ENCODE peak calls at places on chromosomes 3 and 15, in six cellular contexts. S is breast epithelium, Z is HAP-1, O is RPMI8226, M is GM06990, A is Ammon's horn. F is an unnamed sample.
A peak's percentile ranks its signal among the peaks of the same experiment; 100 is the strongest.

GRCh38 chr15:64774556-64775523 is 549 bp downstream of the RBPMS2 start:
- DNase-seq in S (no peak), Z (peak; percentile 74), O (no peak), M (no peak), A (no peak), F (peak; percentile 4)

GRCh38 chr3:178810173-178810572 is 261.4 kb downstream of the ZMAT3 start:
- DNase-seq in S (no peak), Z (no peak), O (no peak), M (no peak), A (no peak), F (peak; percentile 61)

GRCh38 chr3:23442598-23443383 is 239.7 kb downstream of the UBE2E2 start:
- DNase-seq in S (no peak), Z (no peak), O (peak; percentile 5), M (no peak), A (no peak), F (no peak)

GRCh38 chr3:187130346-187131066 is 8.8 kb downstream of the RPL39L start:
- DNase-seq in S (no peak), Z (no peak), O (no peak), M (peak; percentile 52), A (peak; percentile 4), F (no peak)

GRCh38 chr3:140406655-140407054 is 271.2 kb upstream of the TRIM42 start:
- DNase-seq in S (no peak), Z (no peak), O (no peak), M (no peak), A (no peak), F (no peak)

GRCh38 chr3:40215015-40215414 is 94.5 kb upstream of the EIF1B start:
- DNase-seq in S (no peak), Z (no peak), O (no peak), M (no peak), A (no peak), F (no peak)

GRCh38 chr15:44715797-44716334 is 4.5 kb downstream of the B2M start:
- DNase-seq in S (no peak), Z (no peak), O (no peak), M (no peak), A (no peak), F (no peak)

GRCh38 chr3:108820586-108820985 is 2.0 kb upstream of the TRAT1 start:
- DNase-seq in S (no peak), Z (no peak), O (no peak), M (no peak), A (no peak), F (peak; percentile 30)

GRCh38 chr3:196996454-196997265 is 28.0 kb upstream of the PIGZ start:
- DNase-seq in S (no peak), Z (peak; percentile 4), O (no peak), M (no peak), A (no peak), F (no peak)

GRCh38 chr15:31338879-31339557 is 12.4 kb downstream of the KLF13 start:
- DNase-seq in S (no peak), Z (peak; percentile 41), O (peak; percentile 54), M (no peak), A (peak; percentile 75), F (peak; percentile 44)

GRCh38 chr3:122661633-122662032 is 19.0 kb upstream of the PARP14 start:
- DNase-seq in S (no peak), Z (no peak), O (peak; percentile 75), M (no peak), A (no peak), F (no peak)

GRCh38 chr3:128301186-128302023 is 148.1 kb downstream of the EEFSEC start:
- DNase-seq in S (no peak), Z (peak; percentile 4), O (no peak), M (no peak), A (no peak), F (no peak)

GRCh38 chr3:51340989-51341636 is 44.0 kb upstream of the MANF start:
- DNase-seq in S (no peak), Z (no peak), O (no peak), M (no peak), A (no peak), F (no peak)

GRCh38 chr3:112639451-112640332 is 1.3 kb downstream of the CCDC80 start:
- DNase-seq in S (no peak), Z (no peak), O (no peak), M (no peak), A (no peak), F (no peak)

GRCh38 chr3:61030469-61031035 is 220.7 kb downstream of the FHIT start:
- DNase-seq in S (no peak), Z (peak; percentile 52), O (no peak), M (no peak), A (no peak), F (no peak)

GRCh38 chr3:177294221-177294620 is 96.9 kb upstream of the TBL1XR1 start:
- DNase-seq in S (no peak), Z (no peak), O (no peak), M (no peak), A (no peak), F (no peak)

GRCh38 chr3:77906102-77906709 is 866.3 kb downstream of the ROBO2 start:
- DNase-seq in S (no peak), Z (no peak), O (no peak), M (no peak), A (no peak), F (no peak)

GRCh38 chr3:171974986-171975837 is 64.2 kb upstream of the FNDC3B start:
- DNase-seq in S (no peak), Z (no peak), O (no peak), M (no peak), A (peak; percentile 21), F (no peak)

GRCh38 chr3:127226451-127226850 is 33.5 kb downstream of the PRR23E start:
- DNase-seq in S (no peak), Z (no peak), O (no peak), M (no peak), A (no peak), F (peak; percentile 39)

GRCh38 chr3:49790626-49791411 is 4.5 kb upstream of the IP6K1 start:
- DNase-seq in S (no peak), Z (no peak), O (no peak), M (no peak), A (no peak), F (peak; percentile 26)

GRCh38 chr3:194306109-194306686 is 44.9 kb downstream of the CPN2 start:
- DNase-seq in S (no peak), Z (no peak), O (peak; percentile 85), M (peak; percentile 83), A (no peak), F (peak; percentile 86)

GRCh38 chr15:72785452-72786243 is 2.1 kb upstream of the ADPGK start:
- DNase-seq in S (no peak), Z (no peak), O (no peak), M (no peak), A (peak; percentile 52), F (no peak)

GRCh38 chr3:18351823-18352744 is 73.1 kb downstream of the SATB1 start:
- DNase-seq in S (peak; percentile 51), Z (no peak), O (no peak), M (no peak), A (peak; percentile 40), F (peak; percentile 77)

GRCh38 chr3:38454884-38455638 is 1.4 kb downstream of the ACVR2B start:
- DNase-seq in S (peak; percentile 69), Z (peak; percentile 94), O (peak; percentile 80), M (peak; percentile 52), A (peak; percentile 58), F (peak; percentile 83)

GRCh38 chr15:84764585-84764984 is 16.2 kb downstream of the ZNF592 start:
- DNase-seq in S (no peak), Z (no peak), O (no peak), M (no peak), A (no peak), F (no peak)

GRCh38 chr3:175146258-175146657 is 287.1 kb downstream of the NAALADL2 start:
- DNase-seq in S (no peak), Z (no peak), O (peak; percentile 26), M (no peak), A (peak; percentile 3), F (no peak)

GRCh38 chr3:192851821-192852352 is 65.8 kb downstream of the MB21D2 start:
- DNase-seq in S (peak; percentile 93), Z (peak; percentile 56), O (peak; percentile 71), M (no peak), A (peak; percentile 50), F (peak; percentile 17)

GRCh38 chr3:21750831-21751391 is at the start of gene ZNF385D:
- DNase-seq in S (peak; percentile 53), Z (peak; percentile 78), O (no peak), M (no peak), A (peak; percentile 34), F (no peak)

GRCh38 chr15:31840849-31841476 is 189.4 kb upstream of the CHRNA7 start:
- DNase-seq in S (no peak), Z (no peak), O (peak; percentile 57), M (no peak), A (peak; percentile 23), F (no peak)

GRCh38 chr15:80893777-80894176 is 95.8 kb downstream of the MESD start:
- DNase-seq in S (no peak), Z (no peak), O (no peak), M (no peak), A (no peak), F (no peak)